ENCODE peak calls at places on chromosomes 5 and 9, in seven cellular contexts. One of them, this sample, is unnamed.

GRCh38 chr5:36777105-36777757 is 99.3 kb upstream of the NIPBL start:
- DNase-seq in Panc1: no peak
- DNase-seq in small intestine: peak; percentile 64
- DNase-seq in OCI-LY7: peak; percentile 5
- DNase-seq in mucosa of descending colon: peak; percentile 51
- DNase-seq in A549: peak; percentile 37
- DNase-seq in colonic mucosa: peak; percentile 25
- DNase-seq in this sample: no peak

GRCh38 chr5:128084228-128085167 is 932 bp downstream of the SLC12A2 start:
- DNase-seq in small intestine: peak; percentile 49
- DNase-seq in OCI-LY7: peak; percentile 64
- DNase-seq in mucosa of descending colon: peak; percentile 51
- DNase-seq in colonic mucosa: peak; percentile 47
- DNase-seq in A549: no peak
- DNase-seq in Panc1: no peak
- DNase-seq in this sample: peak; percentile 18

GRCh38 chr5:115601709-115602584 is at the start of gene TICAM2:
- DNase-seq in OCI-LY7: peak; percentile 48
- DNase-seq in colonic mucosa: peak; percentile 74
- DNase-seq in A549: peak; percentile 22
- DNase-seq in small intestine: peak; percentile 63
- DNase-seq in Panc1: no peak
- DNase-seq in mucosa of descending colon: peak; percentile 69
- DNase-seq in this sample: peak; percentile 38

GRCh38 chr5:123951204-123951977 is 439.4 kb downstream of the CSNK1G3 start:
- DNase-seq in mucosa of descending colon: no peak
- DNase-seq in A549: peak; percentile 14
- DNase-seq in small intestine: no peak
- DNase-seq in colonic mucosa: no peak
- DNase-seq in Panc1: peak; percentile 84
- DNase-seq in OCI-LY7: no peak
- DNase-seq in this sample: no peak

GRCh38 chr5:89320441-89320840 is 437.5 kb upstream of the MEF2C start:
- DNase-seq in A549: no peak
- DNase-seq in colonic mucosa: no peak
- DNase-seq in small intestine: no peak
- DNase-seq in mucosa of descending colon: no peak
- DNase-seq in Panc1: no peak
- DNase-seq in OCI-LY7: no peak
- DNase-seq in this sample: no peak

GRCh38 chr5:151896041-151896691 is 28.5 kb downstream of the GLRA1 start:
- DNase-seq in A549: peak; percentile 18
- DNase-seq in Panc1: no peak
- DNase-seq in small intestine: no peak
- DNase-seq in OCI-LY7: no peak
- DNase-seq in mucosa of descending colon: no peak
- DNase-seq in colonic mucosa: no peak
- DNase-seq in this sample: no peak

GRCh38 chr9:133023117-133023890 is 7.5 kb upstream of the GTF3C5 start:
- DNase-seq in mucosa of descending colon: peak; percentile 67
- DNase-seq in small intestine: peak; percentile 38
- DNase-seq in Panc1: no peak
- DNase-seq in colonic mucosa: peak; percentile 64
- DNase-seq in A549: peak; percentile 22
- DNase-seq in OCI-LY7: peak; percentile 66
- DNase-seq in this sample: peak; percentile 13

GRCh38 chr5:76544268-76544926 is 78.8 kb downstream of the F2RL2 start:
- DNase-seq in OCI-LY7: peak; percentile 61
- DNase-seq in mucosa of descending colon: peak; percentile 79
- DNase-seq in Panc1: peak; percentile 8
- DNase-seq in small intestine: peak; percentile 88
- DNase-seq in colonic mucosa: peak; percentile 67
- DNase-seq in A549: peak; percentile 64
- DNase-seq in this sample: peak; percentile 26

GRCh38 chr9:96087669-96088299 is 212.3 kb downstream of the ERCC6L2 start:
- DNase-seq in mucosa of descending colon: no peak
- DNase-seq in OCI-LY7: no peak
- DNase-seq in Panc1: no peak
- DNase-seq in colonic mucosa: no peak
- DNase-seq in small intestine: peak; percentile 48
- DNase-seq in A549: peak; percentile 89
- DNase-seq in this sample: no peak

GRCh38 chr5:149466457-149466972 is 84.7 kb downstream of the CSNK1A1 start:
- DNase-seq in mucosa of descending colon: peak; percentile 51
- DNase-seq in small intestine: peak; percentile 92
- DNase-seq in colonic mucosa: peak; percentile 57
- DNase-seq in Panc1: no peak
- DNase-seq in A549: peak; percentile 65
- DNase-seq in OCI-LY7: no peak
- DNase-seq in this sample: no peak

GRCh38 chr5:149366169-149366750 is 8.4 kb downstream of the PCYOX1L start:
- DNase-seq in mucosa of descending colon: no peak
- DNase-seq in OCI-LY7: no peak
- DNase-seq in colonic mucosa: no peak
- DNase-seq in A549: no peak
- DNase-seq in small intestine: no peak
- DNase-seq in Panc1: no peak
- DNase-seq in this sample: no peak

GRCh38 chr9:88443480-88444113 is 55.4 kb downstream of the SPIN1 start:
- DNase-seq in mucosa of descending colon: no peak
- DNase-seq in colonic mucosa: no peak
- DNase-seq in A549: no peak
- DNase-seq in small intestine: no peak
- DNase-seq in Panc1: no peak
- DNase-seq in OCI-LY7: no peak
- DNase-seq in this sample: no peak
- H3K9me3 ChIP-seq in mucosa of descending colon: no peaks in the 10 kb centered on the region
- H3K9me3 ChIP-seq in colonic mucosa: no peaks in the 10 kb centered on the region
- H3K9me3 ChIP-seq in A549: no peaks in the 10 kb centered on the region
- H3K9me3 ChIP-seq in small intestine: no peaks in the 10 kb centered on the region
- H3K9me3 ChIP-seq in Panc1: no peaks in the 10 kb centered on the region
- H3K9me3 ChIP-seq in OCI-LY7: peaks cover 6% of the 10 kb centered on the region
- H3K9me3 ChIP-seq in this sample: no peaks in the 10 kb centered on the region

GRCh38 chr5:65900746-65901145 is 25.6 kb upstream of the ERBIN start:
- DNase-seq in Panc1: no peak
- DNase-seq in A549: no peak
- DNase-seq in small intestine: no peak
- DNase-seq in colonic mucosa: no peak
- DNase-seq in OCI-LY7: no peak
- DNase-seq in mucosa of descending colon: no peak
- DNase-seq in this sample: no peak
- H3K9me3 ChIP-seq in Panc1: no peaks in the 10 kb centered on the region
- H3K9me3 ChIP-seq in A549: no peaks in the 10 kb centered on the region
- H3K9me3 ChIP-seq in small intestine: no peaks in the 10 kb centered on the region
- H3K9me3 ChIP-seq in colonic mucosa: no peaks in the 10 kb centered on the region
- H3K9me3 ChIP-seq in OCI-LY7: no peaks in the 10 kb centered on the region
- H3K9me3 ChIP-seq in mucosa of descending colon: no peaks in the 10 kb centered on the region
- H3K9me3 ChIP-seq in this sample: no peaks in the 10 kb centered on the region

GRCh38 chr5:39294736-39295135 is 69.6 kb downstream of the C9 start:
- DNase-seq in mucosa of descending colon: no peak
- DNase-seq in small intestine: no peak
- DNase-seq in colonic mucosa: no peak
- DNase-seq in OCI-LY7: no peak
- DNase-seq in Panc1: no peak
- DNase-seq in A549: no peak
- DNase-seq in this sample: no peak
- H3K9me3 ChIP-seq in mucosa of descending colon: peaks cover 5% of the 10 kb centered on the region
- H3K9me3 ChIP-seq in small intestine: no peaks in the 10 kb centered on the region
- H3K9me3 ChIP-seq in colonic mucosa: no peaks in the 10 kb centered on the region
- H3K9me3 ChIP-seq in OCI-LY7: no peaks in the 10 kb centered on the region
- H3K9me3 ChIP-seq in Panc1: peaks cover 9% of the 10 kb centered on the region
- H3K9me3 ChIP-seq in A549: peaks cover 13% of the 10 kb centered on the region
- H3K9me3 ChIP-seq in this sample: no peaks in the 10 kb centered on the region

GRCh38 chr5:139141410-139141809 is 56.8 kb downstream of the SIL1 start:
- DNase-seq in mucosa of descending colon: no peak
- DNase-seq in Panc1: no peak
- DNase-seq in small intestine: no peak
- DNase-seq in A549: no peak
- DNase-seq in colonic mucosa: no peak
- DNase-seq in OCI-LY7: no peak
- DNase-seq in this sample: no peak
- H3K9me3 ChIP-seq in mucosa of descending colon: no peaks in the 10 kb centered on the region
- H3K9me3 ChIP-seq in Panc1: no peaks in the 10 kb centered on the region
- H3K9me3 ChIP-seq in small intestine: no peaks in the 10 kb centered on the region
- H3K9me3 ChIP-seq in A549: no peaks in the 10 kb centered on the region
- H3K9me3 ChIP-seq in colonic mucosa: no peaks in the 10 kb centered on the region
- H3K9me3 ChIP-seq in OCI-LY7: no peaks in the 10 kb centered on the region
- H3K9me3 ChIP-seq in this sample: no peaks in the 10 kb centered on the region

GRCh38 chr9:111548623-111549022 is 23.6 kb downstream of the ZNF483 start:
- DNase-seq in A549: no peak
- DNase-seq in mucosa of descending colon: no peak
- DNase-seq in OCI-LY7: no peak
- DNase-seq in Panc1: no peak
- DNase-seq in small intestine: no peak
- DNase-seq in colonic mucosa: no peak
- DNase-seq in this sample: no peak

DNA sequence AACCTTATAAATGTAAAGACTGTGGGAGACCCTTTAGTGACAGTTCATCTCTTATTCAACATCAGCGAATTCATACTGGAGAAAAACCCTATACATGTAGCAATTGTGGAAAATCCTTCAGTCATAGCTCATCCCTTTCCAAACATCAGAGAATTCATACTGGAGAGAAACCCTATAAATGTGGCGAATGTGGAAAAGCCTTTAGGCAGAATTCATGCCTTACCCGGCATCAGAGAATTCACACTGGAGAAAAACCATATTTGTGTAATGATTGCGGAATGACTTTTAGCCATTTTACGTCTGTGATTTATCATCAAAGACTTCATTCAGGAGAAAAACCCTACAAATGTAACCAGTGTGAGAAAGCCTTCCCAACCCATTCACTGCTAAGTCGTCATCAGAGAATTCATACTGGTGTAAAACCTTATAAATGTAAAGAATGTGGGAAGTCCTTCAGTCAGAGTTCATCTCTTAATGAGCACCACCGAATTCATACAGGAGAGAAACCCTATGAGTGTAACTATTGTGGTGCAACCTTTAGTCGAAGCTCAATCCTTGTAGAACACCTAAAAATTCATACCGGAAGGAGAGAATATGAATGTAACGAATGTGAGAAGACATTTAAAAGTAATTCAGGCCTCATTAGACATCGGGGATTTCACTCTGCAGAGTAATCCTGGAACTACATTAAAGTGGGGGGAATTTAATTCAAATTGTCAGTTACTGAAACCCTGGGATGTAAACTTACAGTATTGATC is 17.7 kb downstream of the ZNF483 start:
- DNase-seq in small intestine: no peak
- DNase-seq in A549: no peak
- DNase-seq in mucosa of descending colon: no peak
- DNase-seq in OCI-LY7: no peak
- DNase-seq in colonic mucosa: no peak
- DNase-seq in Panc1: no peak
- DNase-seq in this sample: no peak
- H3K9me3 ChIP-seq in small intestine: no peaks in the 10 kb centered on the region
- H3K9me3 ChIP-seq in A549: peaks cover 98% of the 10 kb centered on the region
- H3K9me3 ChIP-seq in mucosa of descending colon: peaks cover 96% of the 10 kb centered on the region
- H3K9me3 ChIP-seq in OCI-LY7: peaks cover 35% of the 10 kb centered on the region
- H3K9me3 ChIP-seq in colonic mucosa: peaks cover 11% of the 10 kb centered on the region
- H3K9me3 ChIP-seq in Panc1: peaks cover 52% of the 10 kb centered on the region
- H3K9me3 ChIP-seq in this sample: peaks cover 40% of the 10 kb centered on the region

DNA sequence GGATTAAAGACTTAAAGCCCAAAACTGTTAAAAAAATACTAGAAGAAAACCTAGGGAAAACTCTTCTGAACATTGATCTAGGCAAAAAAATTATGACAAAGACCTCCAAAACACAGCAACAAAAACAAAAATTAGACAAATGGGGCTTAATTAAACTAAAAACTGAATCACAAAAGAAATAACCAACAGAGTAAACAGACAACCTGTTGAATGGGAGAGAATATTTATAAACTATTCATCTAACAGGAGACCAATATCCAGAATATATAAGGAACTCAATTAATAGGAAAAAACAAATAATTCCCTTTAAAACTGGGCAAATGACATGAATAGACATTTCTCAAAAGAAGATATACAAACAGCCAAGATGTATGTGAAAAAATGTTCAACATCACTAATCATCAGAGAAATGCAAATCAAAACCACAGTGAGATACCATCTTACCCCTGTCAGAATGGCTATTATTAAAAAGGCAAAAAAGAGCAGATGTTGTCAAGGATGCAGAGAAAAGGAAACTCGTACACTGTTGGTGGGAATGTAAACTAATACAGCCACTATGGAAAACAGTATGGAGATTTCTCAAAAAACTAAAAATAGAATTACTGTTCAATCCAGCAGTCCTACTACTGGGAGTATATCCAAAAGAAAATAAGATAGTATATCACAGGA is 50.2 kb upstream of the TLX3 start:
- DNase-seq in OCI-LY7: no peak
- DNase-seq in colonic mucosa: no peak
- DNase-seq in mucosa of descending colon: no peak
- DNase-seq in Panc1: no peak
- DNase-seq in A549: no peak
- DNase-seq in small intestine: no peak
- DNase-seq in this sample: no peak
- H3K9me3 ChIP-seq in OCI-LY7: no peaks in the 10 kb centered on the region
- H3K9me3 ChIP-seq in colonic mucosa: no peaks in the 10 kb centered on the region
- H3K9me3 ChIP-seq in mucosa of descending colon: no peaks in the 10 kb centered on the region
- H3K9me3 ChIP-seq in Panc1: no peaks in the 10 kb centered on the region
- H3K9me3 ChIP-seq in A549: no peaks in the 10 kb centered on the region
- H3K9me3 ChIP-seq in small intestine: no peaks in the 10 kb centered on the region
- H3K9me3 ChIP-seq in this sample: no peaks in the 10 kb centered on the region

DNA sequence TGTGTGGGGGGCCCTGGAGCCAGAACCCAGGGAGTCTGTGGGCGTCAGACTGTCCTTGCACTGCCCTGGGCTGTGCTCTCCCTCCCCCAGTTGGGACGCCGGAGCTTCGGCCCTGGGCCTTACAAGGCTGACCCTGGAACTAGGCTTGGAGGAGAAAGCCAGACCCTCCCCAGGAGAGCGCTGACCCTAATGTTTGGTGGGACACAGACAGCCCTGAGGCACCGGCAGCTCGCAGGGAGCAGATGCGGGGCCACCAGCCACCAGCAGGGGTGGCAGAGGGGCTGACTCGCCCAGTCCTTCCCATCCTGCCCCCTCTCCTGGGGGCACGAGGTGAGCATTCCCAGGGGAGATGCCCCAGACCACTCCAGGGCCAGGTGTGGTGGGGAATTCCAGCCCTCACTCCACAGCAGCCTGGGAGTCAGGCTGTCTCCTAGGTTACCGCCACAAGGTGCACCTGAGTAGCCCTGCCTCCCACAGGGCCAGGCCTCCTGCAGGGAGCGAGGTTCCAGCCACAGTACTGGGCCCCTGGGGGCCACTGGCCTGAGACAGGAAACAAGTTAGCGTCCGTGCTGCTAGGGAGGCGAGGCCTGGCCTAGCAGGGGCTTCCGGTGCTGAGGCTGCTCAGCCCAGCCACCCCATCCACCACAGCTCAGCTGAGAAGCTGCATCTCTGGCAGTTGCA is 134.6 kb downstream of the OLFM1 start:
- DNase-seq in Panc1: no peak
- DNase-seq in mucosa of descending colon: no peak
- DNase-seq in colonic mucosa: no peak
- DNase-seq in A549: no peak
- DNase-seq in small intestine: no peak
- DNase-seq in OCI-LY7: peak; percentile 1
- DNase-seq in this sample: peak; percentile 3
- H3K9me3 ChIP-seq in Panc1: no peaks in the 10 kb centered on the region
- H3K9me3 ChIP-seq in mucosa of descending colon: no peaks in the 10 kb centered on the region
- H3K9me3 ChIP-seq in colonic mucosa: no peaks in the 10 kb centered on the region
- H3K9me3 ChIP-seq in A549: no peaks in the 10 kb centered on the region
- H3K9me3 ChIP-seq in small intestine: no peaks in the 10 kb centered on the region
- H3K9me3 ChIP-seq in OCI-LY7: no peaks in the 10 kb centered on the region
- H3K9me3 ChIP-seq in this sample: no peaks in the 10 kb centered on the region